ENCODE peak calls at places on chromosomes 6 and 20, in nine cellular contexts. F is fibroblast of lung, Q is left lung, Z is natural killer cell, A is neural crest cell, K is MCF 10A, E is cardiac fibroblast, D is BJ, C is GM13976. N is an unnamed sample.

GRCh38 chr6:46967950-46968349 is 46.2 kb upstream of the ADGRF5 start:
- DNase-seq in F (peak), Q (no peak), Z (no peak), A (no peak), K (no peak), E (no peak), D (no peak), C (no peak), N (no peak)

GRCh38 chr6:46410330-46410953 is 80.8 kb downstream of the RCAN2 start:
- DNase-seq in F (peak), Q (no peak), Z (no peak), A (no peak), K (peak), E (peak), D (no peak), C (peak), N (no peak)

GRCh38 chr20:20454367-20454766 is 86.5 kb downstream of the INSM1 start:
- DNase-seq in F (no peak), Q (no peak), Z (no peak), A (no peak), K (no peak), E (no peak), D (no peak), C (no peak), N (no peak)

GRCh38 chr20:58891686-58892125 is 39.2 kb downstream of the GNAS start:
- DNase-seq in F (no peak), Q (no peak), Z (no peak), A (peak), K (peak), E (no peak), D (no peak), C (peak), N (no peak)

GRCh38 chr6:53335224-53335994 is 13.3 kb downstream of the ELOVL5 start:
- DNase-seq in F (no peak), Q (no peak), Z (peak), A (no peak), K (no peak), E (no peak), D (no peak), C (peak), N (peak)

GRCh38 chr6:170266061-170266825 is 24.6 kb downstream of the DLL1 start:
- DNase-seq in F (no peak), Q (no peak), Z (no peak), A (no peak), K (no peak), E (no peak), D (no peak), C (no peak), N (no peak)

GRCh38 chr20:53623454-53624206 is 30.0 kb upstream of the ZNF217 start:
- DNase-seq in F (peak), Q (peak), Z (no peak), A (peak), K (peak), E (peak), D (no peak), C (no peak), N (peak)

GRCh38 chr6:38169826-38170526 is 350.4 kb downstream of the ZFAND3 start:
- DNase-seq in F (no peak), Q (no peak), Z (no peak), A (no peak), K (no peak), E (no peak), D (no peak), C (no peak), N (no peak)

GRCh38 chr6:24547243-24547642 is 52.5 kb downstream of the ALDH5A1 start:
- DNase-seq in F (peak), Q (no peak), Z (no peak), A (no peak), K (no peak), E (peak), D (no peak), C (peak), N (peak)

GRCh38 chr20:42963796-42964195 is 225.9 kb downstream of the PTPRT start:
- DNase-seq in F (no peak), Q (no peak), Z (no peak), A (no peak), K (no peak), E (no peak), D (no peak), C (no peak), N (no peak)

GRCh38 chr6:1554241-1554880 is 55.4 kb upstream of the FOXC1 start:
- DNase-seq in F (no peak), Q (no peak), Z (peak), A (no peak), K (no peak), E (no peak), D (no peak), C (no peak), N (no peak)

GRCh38 chr6:137451926-137452325 is 42.3 kb downstream of the OLIG3 start:
- DNase-seq in F (peak), Q (no peak), Z (no peak), A (no peak), K (no peak), E (no peak), D (peak), C (no peak), N (no peak)

GRCh38 chr20:41247523-41248370 is 69.8 kb downstream of the ZHX3 start:
- DNase-seq in F (peak), Q (no peak), Z (no peak), A (no peak), K (no peak), E (no peak), D (no peak), C (no peak), N (no peak)

GRCh38 chr6:6005467-6006427 is 978 bp downstream of the NRN1 start:
- DNase-seq in F (no peak), Q (no peak), Z (no peak), A (peak), K (no peak), E (no peak), D (no peak), C (no peak), N (no peak)

GRCh38 chr20:17621229-17621968 is 51.5 kb downstream of the DSTN start:
- DNase-seq in F (no peak), Q (peak), Z (no peak), A (no peak), K (no peak), E (no peak), D (no peak), C (peak), N (no peak)

GRCh38 chr20:33653900-33654596 is 8.1 kb upstream of the C20orf144 start:
- DNase-seq in F (no peak), Q (peak), Z (no peak), A (no peak), K (peak), E (no peak), D (no peak), C (no peak), N (peak)

GRCh38 chr6:115404451-115404850 is 656.2 kb downstream of the FRK start:
- DNase-seq in F (no peak), Q (no peak), Z (no peak), A (no peak), K (no peak), E (no peak), D (no peak), C (no peak), N (no peak)

GRCh38 chr6:157211603-157212455 is 111.5 kb downstream of the TMEM242 start:
- DNase-seq in F (no peak), Q (no peak), Z (no peak), A (no peak), K (no peak), E (no peak), D (no peak), C (no peak), N (no peak)

GRCh38 chr20:62252342-62252966 is 14.1 kb downstream of the OSBPL2 start:
- DNase-seq in F (no peak), Q (no peak), Z (no peak), A (no peak), K (peak), E (peak), D (no peak), C (no peak), N (no peak)

GRCh38 chr6:51049288-51049982 is 230.8 kb downstream of the TFAP2B start:
- DNase-seq in F (no peak), Q (no peak), Z (no peak), A (no peak), K (no peak), E (no peak), D (no peak), C (no peak), N (no peak)

GRCh38 chr6:18528084-18528743 is 141.1 kb downstream of the RNF144B start:
- DNase-seq in F (peak), Q (no peak), Z (no peak), A (no peak), K (peak), E (peak), D (no peak), C (no peak), N (no peak)

GRCh38 chr6:127210725-127211124 is 55.9 kb upstream of the RNF146 start:
- DNase-seq in F (no peak), Q (no peak), Z (no peak), A (no peak), K (no peak), E (no peak), D (no peak), C (no peak), N (no peak)

GRCh38 chr6:169894377-169894960 is 143.0 kb downstream of the ERMARD start:
- DNase-seq in F (no peak), Q (no peak), Z (no peak), A (no peak), K (no peak), E (no peak), D (no peak), C (no peak), N (no peak)

GRCh38 chr20:59776059-59776603 is 157.3 kb downstream of the SYCP2 start:
- DNase-seq in F (no peak), Q (no peak), Z (no peak), A (no peak), K (no peak), E (no peak), D (no peak), C (peak), N (no peak)

GRCh38 chr6:77548190-77548589 is 84.9 kb upstream of the HTR1B start:
- DNase-seq in F (no peak), Q (no peak), Z (no peak), A (no peak), K (no peak), E (no peak), D (no peak), C (no peak), N (no peak)

GRCh38 chr6:41367700-41368099 is 32.3 kb downstream of the NCR2 start:
- DNase-seq in F (peak), Q (no peak), Z (no peak), A (peak), K (peak), E (peak), D (no peak), C (no peak), N (no peak)

GRCh38 chr6:44304282-44305199 is 8.6 kb downstream of the AARS2 start:
- DNase-seq in F (peak), Q (no peak), Z (peak), A (peak), K (peak), E (peak), D (no peak), C (peak), N (no peak)

GRCh38 chr6:157732416-157733161 is 90.5 kb upstream of the SNX9 start:
- DNase-seq in F (no peak), Q (no peak), Z (no peak), A (no peak), K (no peak), E (no peak), D (no peak), C (no peak), N (no peak)

GRCh38 chr20:11569163-11569562 is 348.5 kb upstream of the BTBD3 start:
- DNase-seq in F (no peak), Q (no peak), Z (no peak), A (no peak), K (no peak), E (no peak), D (no peak), C (no peak), N (no peak)

GRCh38 chr6:15622045-15622750 is 40.6 kb downstream of the DTNBP1 start:
- DNase-seq in F (no peak), Q (no peak), Z (no peak), A (no peak), K (peak), E (peak), D (no peak), C (no peak), N (no peak)

GRCh38 chr6:104896914-104897313 is 37.2 kb upstream of the HACE1 start:
- DNase-seq in F (no peak), Q (no peak), Z (no peak), A (no peak), K (no peak), E (no peak), D (no peak), C (no peak), N (no peak)
- TF ChIP-seq CTCF in F (no peak), Q (no peak), Z (no peak), A (peak), K (peak), E (peak), D (peak), C (no peak), N (no peak)

GRCh38 chr6:302760-303159 is 10.5 kb downstream of the DUSP22 start:
- DNase-seq in F (no peak), Q (no peak), Z (no peak), A (no peak), K (no peak), E (no peak), D (no peak), C (no peak), N (no peak)

GRCh38 chr6:304833-305370 is 12.6 kb downstream of the DUSP22 start:
- DNase-seq in F (no peak), Q (no peak), Z (no peak), A (no peak), K (no peak), E (no peak), D (no peak), C (no peak), N (peak)

GRCh38 chr6:303263-303662 is 11.0 kb downstream of the DUSP22 start:
- DNase-seq in F (no peak), Q (no peak), Z (no peak), A (no peak), K (no peak), E (no peak), D (no peak), C (no peak), N (no peak)

GRCh38 chr6:305371-306206 is 13.3 kb downstream of the DUSP22 start:
- DNase-seq in F (no peak), Q (no peak), Z (no peak), A (no peak), K (no peak), E (no peak), D (no peak), C (peak), N (no peak)

GRCh38 chr6:303948-304558 is 11.8 kb downstream of the DUSP22 start:
- DNase-seq in F (no peak), Q (no peak), Z (no peak), A (no peak), K (no peak), E (no peak), D (no peak), C (no peak), N (no peak)
- TF ChIP-seq CTCF in F (no peak), Q (no peak), Z (no peak), A (no peak), K (peak), E (no peak), D (no peak), C (peak), N (no peak)

GRCh38 chr6:117781550-117781949 is 106.3 kb downstream of the NUS1 start:
- DNase-seq in F (no peak), Q (no peak), Z (no peak), A (no peak), K (no peak), E (no peak), D (no peak), C (no peak), N (no peak)

GRCh38 chr6:117771403-117771802 is 96.1 kb downstream of the NUS1 start:
- DNase-seq in F (no peak), Q (no peak), Z (no peak), A (no peak), K (no peak), E (no peak), D (no peak), C (peak), N (no peak)

DNA sequence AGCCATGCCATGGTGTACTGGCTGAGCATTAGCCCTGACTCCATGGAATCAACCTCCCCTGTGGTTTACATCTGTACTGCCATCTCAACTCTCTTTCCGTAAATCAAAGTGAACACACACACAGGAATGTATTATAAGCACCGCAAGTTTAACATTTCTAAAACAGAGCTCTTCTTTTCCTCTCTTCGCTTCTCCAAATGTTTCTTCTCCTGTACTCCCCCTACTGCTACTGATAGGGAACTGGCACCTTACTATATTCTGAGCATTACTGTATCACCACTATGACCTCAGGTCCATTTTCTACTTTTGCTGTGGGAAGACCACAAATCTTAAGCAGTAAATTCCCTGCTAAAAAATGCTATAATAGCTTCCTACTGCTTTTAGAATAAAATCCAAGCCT is 101.2 kb downstream of the NUS1 start:
- DNase-seq in F (peak), Q (no peak), Z (no peak), A (no peak), K (peak), E (no peak), D (no peak), C (no peak), N (no peak)
- TF ChIP-seq CTCF in F (no peak), Q (no peak), Z (no peak), A (peak), K (peak), E (peak), D (peak), C (peak), N (peak)

GRCh38 chr20:38651154-38651553 is 49.5 kb downstream of the ARHGAP40 start:
- DNase-seq in F (no peak), Q (no peak), Z (no peak), A (no peak), K (no peak), E (no peak), D (no peak), C (no peak), N (no peak)

GRCh38 chr20:38651562-38651961 is 50.0 kb downstream of the ARHGAP40 start:
- DNase-seq in F (no peak), Q (no peak), Z (no peak), A (no peak), K (no peak), E (no peak), D (no peak), C (no peak), N (no peak)

GRCh38 chr20:38650010-38650409 is 48.4 kb downstream of the ARHGAP40 start:
- DNase-seq in F (no peak), Q (no peak), Z (no peak), A (no peak), K (no peak), E (no peak), D (no peak), C (no peak), N (no peak)

GRCh38 chr20:38645980-38646858 is 44.6 kb downstream of the ARHGAP40 start:
- DNase-seq in F (peak), Q (peak), Z (peak), A (peak), K (peak), E (peak), D (no peak), C (peak), N (peak)

DNA sequence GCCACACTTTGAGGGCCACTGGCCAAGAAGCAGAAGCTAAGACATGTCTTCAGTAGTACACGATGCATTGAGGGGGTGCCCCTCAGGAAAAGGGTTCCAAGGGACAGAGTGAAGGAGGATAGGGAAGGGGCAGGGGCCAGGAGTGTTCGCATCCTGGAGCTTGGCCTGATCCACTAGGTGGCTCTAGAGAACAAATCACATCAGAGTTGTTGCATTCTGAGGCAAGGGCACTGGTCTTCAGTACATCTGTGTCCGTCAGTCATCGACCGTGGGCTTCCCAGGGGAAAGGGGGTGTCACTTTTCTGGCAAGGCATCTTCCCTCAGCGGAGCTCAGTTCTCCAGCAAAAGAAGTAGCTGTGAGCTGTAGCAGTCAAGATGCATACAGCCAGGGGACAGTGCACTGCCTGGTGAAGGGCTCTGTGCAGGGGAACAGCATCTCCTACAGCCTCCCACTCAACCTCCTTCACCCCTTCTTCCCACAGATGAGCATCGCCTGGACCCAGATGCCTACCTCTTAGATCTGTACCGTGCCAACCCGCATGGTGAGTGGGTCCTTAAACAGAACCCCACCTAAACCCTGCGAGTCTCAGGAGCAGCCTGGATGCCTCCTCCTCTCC is 47.8 kb downstream of the ARHGAP40 start:
- DNase-seq in F (peak), Q (no peak), Z (no peak), A (peak), K (peak), E (peak), D (no peak), C (peak), N (no peak)
- TF ChIP-seq CTCF in F (peak), Q (no peak), Z (no peak), A (peak), K (peak), E (peak), D (peak), C (peak), N (peak)

DNA sequence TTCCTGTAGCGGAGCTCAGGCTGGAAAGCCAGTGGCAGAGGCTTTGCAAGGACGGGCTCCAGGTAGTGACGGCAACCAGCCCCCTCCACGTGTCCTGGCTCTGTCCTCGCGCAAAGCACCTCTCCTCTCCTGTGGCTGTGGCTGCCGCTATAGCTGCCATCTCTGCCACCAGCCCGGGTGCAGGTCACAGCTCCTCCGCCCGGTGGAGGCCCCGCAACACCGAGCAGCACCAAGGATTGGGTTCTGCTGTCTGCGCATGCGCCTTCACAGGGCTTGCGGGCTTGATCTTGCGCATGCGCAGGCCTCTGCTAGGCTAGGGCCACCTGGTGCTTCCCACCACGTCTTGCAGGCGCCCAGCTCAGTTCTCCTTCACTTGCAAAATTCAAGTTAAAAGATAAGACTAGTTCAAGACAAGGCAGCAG is 625.4 kb downstream of the QKI start:
- DNase-seq in F (no peak), Q (peak), Z (no peak), A (no peak), K (no peak), E (peak), D (no peak), C (no peak), N (no peak)
- TF ChIP-seq CTCF in F (no peak), Q (no peak), Z (no peak), A (no peak), K (no peak), E (no peak), D (no peak), C (no peak), N (no peak)

DNA sequence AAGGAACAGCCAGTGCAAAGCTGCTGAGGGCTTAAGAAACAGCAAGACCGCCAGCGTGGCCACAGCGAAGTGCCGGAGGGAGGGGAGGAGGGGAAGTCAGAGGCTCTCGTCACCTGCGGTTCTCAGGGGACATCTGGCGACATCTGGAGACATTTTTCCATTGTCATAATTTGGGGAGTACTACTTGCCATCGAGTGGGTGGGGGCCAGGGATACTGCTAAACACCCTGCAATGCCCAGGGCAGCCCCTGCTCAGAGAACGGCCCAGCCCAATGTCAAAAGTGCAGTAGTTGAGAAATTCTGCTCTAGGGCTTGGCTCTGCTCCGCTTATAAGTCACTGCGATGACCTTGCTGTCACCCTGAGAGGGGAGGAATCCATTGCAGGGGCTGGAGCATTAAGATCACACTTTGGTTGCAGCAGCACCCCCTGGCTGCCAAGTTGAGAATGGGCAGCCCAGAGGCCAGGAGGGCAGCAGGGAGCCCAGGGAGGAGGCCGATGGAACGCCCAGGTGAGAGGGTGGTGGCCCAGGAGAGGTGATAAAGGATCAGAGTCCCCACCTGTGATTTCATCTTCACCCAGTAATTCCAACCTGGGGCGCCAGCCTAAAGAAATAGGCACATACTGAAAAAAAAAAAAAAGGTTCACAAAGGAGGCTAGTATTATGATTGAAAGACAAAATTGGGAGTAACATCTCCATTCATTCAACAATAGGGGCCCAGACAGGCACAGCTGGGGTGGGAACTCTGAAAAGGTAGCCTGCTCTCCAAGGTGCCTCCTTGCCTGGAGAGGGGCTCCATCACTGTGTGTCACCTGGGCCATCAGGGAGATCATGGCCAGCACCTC is 218.2 kb downstream of the BMP7 start:
- DNase-seq in F (no peak), Q (no peak), Z (no peak), A (peak), K (peak), E (peak), D (no peak), C (peak), N (peak)
- TF ChIP-seq CTCF in F (peak), Q (no peak), Z (peak), A (peak), K (peak), E (no peak), D (peak), C (peak), N (peak)